ENCODE peak calls at places on chromosomes 6 and 20, in ten cellular contexts. One of them, this sample, is unnamed.

GRCh38 chr6:45576648-45577624 is 199.2 kb upstream of the SUPT3H start:
- DNase-seq in RWPE1: no peak
- DNase-seq in activated naive CD8-positive, alpha-beta T cell treated with anti-CD3 and anti-CD28 coated beads, Interleukin-2, amount 50 U/mL, for 24 hours: no peak
- DNase-seq in non-pigmented ciliary epithelial cell: no peak
- DNase-seq in OCI-LY7: no peak
- DNase-seq in midbrain: peak
- DNase-seq in stimulated activated CD4-positive, alpha-beta T cell treated with anti-CD3 and anti-CD28 coated beads, Interleukin-15, amount 100 ng/mL, for 1 hour: no peak
- DNase-seq in adipocyte: no peak
- DNase-seq in NCI-H345: no peak
- DNase-seq in activated CD4-positive, alpha-beta T cell treated with anti-CD3 and anti-CD28 coated beads, Interleukin-2, amount 50 U/mL, for 24 hours: no peak
- DNase-seq in this sample: no peak

GRCh38 chr20:47126709-47127108 is 229.8 kb downstream of the ZMYND8 start:
- DNase-seq in OCI-LY7: no peak
- DNase-seq in activated CD4-positive, alpha-beta T cell treated with anti-CD3 and anti-CD28 coated beads, Interleukin-2, amount 50 U/mL, for 24 hours: no peak
- DNase-seq in adipocyte: peak
- DNase-seq in midbrain: no peak
- DNase-seq in NCI-H345: no peak
- DNase-seq in RWPE1: no peak
- DNase-seq in stimulated activated CD4-positive, alpha-beta T cell treated with anti-CD3 and anti-CD28 coated beads, Interleukin-15, amount 100 ng/mL, for 1 hour: no peak
- DNase-seq in activated naive CD8-positive, alpha-beta T cell treated with anti-CD3 and anti-CD28 coated beads, Interleukin-2, amount 50 U/mL, for 24 hours: no peak
- DNase-seq in non-pigmented ciliary epithelial cell: no peak
- DNase-seq in this sample: no peak

GRCh38 chr20:19929749-19930148 is 87.4 kb upstream of the NAA20 start:
- DNase-seq in stimulated activated CD4-positive, alpha-beta T cell treated with anti-CD3 and anti-CD28 coated beads, Interleukin-15, amount 100 ng/mL, for 1 hour: no peak
- DNase-seq in OCI-LY7: no peak
- DNase-seq in activated naive CD8-positive, alpha-beta T cell treated with anti-CD3 and anti-CD28 coated beads, Interleukin-2, amount 50 U/mL, for 24 hours: no peak
- DNase-seq in midbrain: peak
- DNase-seq in non-pigmented ciliary epithelial cell: no peak
- DNase-seq in RWPE1: no peak
- DNase-seq in activated CD4-positive, alpha-beta T cell treated with anti-CD3 and anti-CD28 coated beads, Interleukin-2, amount 50 U/mL, for 24 hours: no peak
- DNase-seq in adipocyte: no peak
- DNase-seq in NCI-H345: no peak
- DNase-seq in this sample: no peak

GRCh38 chr6:8760951-8761350 is 325.6 kb upstream of the SLC35B3 start:
- DNase-seq in NCI-H345: no peak
- DNase-seq in OCI-LY7: no peak
- DNase-seq in activated naive CD8-positive, alpha-beta T cell treated with anti-CD3 and anti-CD28 coated beads, Interleukin-2, amount 50 U/mL, for 24 hours: no peak
- DNase-seq in adipocyte: no peak
- DNase-seq in midbrain: no peak
- DNase-seq in RWPE1: no peak
- DNase-seq in stimulated activated CD4-positive, alpha-beta T cell treated with anti-CD3 and anti-CD28 coated beads, Interleukin-15, amount 100 ng/mL, for 1 hour: no peak
- DNase-seq in non-pigmented ciliary epithelial cell: no peak
- DNase-seq in activated CD4-positive, alpha-beta T cell treated with anti-CD3 and anti-CD28 coated beads, Interleukin-2, amount 50 U/mL, for 24 hours: no peak
- DNase-seq in this sample: no peak

GRCh38 chr6:98203170-98203806 is 631.1 kb upstream of the POU3F2 start:
- DNase-seq in midbrain: no peak
- DNase-seq in activated CD4-positive, alpha-beta T cell treated with anti-CD3 and anti-CD28 coated beads, Interleukin-2, amount 50 U/mL, for 24 hours: no peak
- DNase-seq in stimulated activated CD4-positive, alpha-beta T cell treated with anti-CD3 and anti-CD28 coated beads, Interleukin-15, amount 100 ng/mL, for 1 hour: no peak
- DNase-seq in NCI-H345: no peak
- DNase-seq in non-pigmented ciliary epithelial cell: no peak
- DNase-seq in activated naive CD8-positive, alpha-beta T cell treated with anti-CD3 and anti-CD28 coated beads, Interleukin-2, amount 50 U/mL, for 24 hours: no peak
- DNase-seq in OCI-LY7: no peak
- DNase-seq in RWPE1: no peak
- DNase-seq in adipocyte: peak
- DNase-seq in this sample: no peak

GRCh38 chr6:78302411-78302810 is 564.9 kb upstream of the IRAK1BP1 start:
- DNase-seq in NCI-H345: no peak
- DNase-seq in non-pigmented ciliary epithelial cell: no peak
- DNase-seq in activated CD4-positive, alpha-beta T cell treated with anti-CD3 and anti-CD28 coated beads, Interleukin-2, amount 50 U/mL, for 24 hours: no peak
- DNase-seq in stimulated activated CD4-positive, alpha-beta T cell treated with anti-CD3 and anti-CD28 coated beads, Interleukin-15, amount 100 ng/mL, for 1 hour: no peak
- DNase-seq in OCI-LY7: no peak
- DNase-seq in midbrain: no peak
- DNase-seq in adipocyte: no peak
- DNase-seq in RWPE1: no peak
- DNase-seq in activated naive CD8-positive, alpha-beta T cell treated with anti-CD3 and anti-CD28 coated beads, Interleukin-2, amount 50 U/mL, for 24 hours: no peak
- DNase-seq in this sample: no peak

GRCh38 chr6:82283771-82284420 is 36.4 kb upstream of the IBTK start:
- DNase-seq in NCI-H345: no peak
- DNase-seq in activated naive CD8-positive, alpha-beta T cell treated with anti-CD3 and anti-CD28 coated beads, Interleukin-2, amount 50 U/mL, for 24 hours: no peak
- DNase-seq in adipocyte: no peak
- DNase-seq in stimulated activated CD4-positive, alpha-beta T cell treated with anti-CD3 and anti-CD28 coated beads, Interleukin-15, amount 100 ng/mL, for 1 hour: no peak
- DNase-seq in non-pigmented ciliary epithelial cell: no peak
- DNase-seq in midbrain: no peak
- DNase-seq in RWPE1: no peak
- DNase-seq in OCI-LY7: no peak
- DNase-seq in activated CD4-positive, alpha-beta T cell treated with anti-CD3 and anti-CD28 coated beads, Interleukin-2, amount 50 U/mL, for 24 hours: no peak
- DNase-seq in this sample: no peak

GRCh38 chr6:161088676-161089328 is 97.2 kb downstream of the MAP3K4 start:
- DNase-seq in activated CD4-positive, alpha-beta T cell treated with anti-CD3 and anti-CD28 coated beads, Interleukin-2, amount 50 U/mL, for 24 hours: no peak
- DNase-seq in NCI-H345: no peak
- DNase-seq in stimulated activated CD4-positive, alpha-beta T cell treated with anti-CD3 and anti-CD28 coated beads, Interleukin-15, amount 100 ng/mL, for 1 hour: no peak
- DNase-seq in activated naive CD8-positive, alpha-beta T cell treated with anti-CD3 and anti-CD28 coated beads, Interleukin-2, amount 50 U/mL, for 24 hours: no peak
- DNase-seq in OCI-LY7: no peak
- DNase-seq in non-pigmented ciliary epithelial cell: no peak
- DNase-seq in RWPE1: no peak
- DNase-seq in midbrain: no peak
- DNase-seq in adipocyte: peak
- DNase-seq in this sample: no peak

GRCh38 chr6:150738092-150738625 is 127.3 kb upstream of the MTHFD1L start:
- DNase-seq in RWPE1: no peak
- DNase-seq in non-pigmented ciliary epithelial cell: no peak
- DNase-seq in midbrain: no peak
- DNase-seq in NCI-H345: no peak
- DNase-seq in activated naive CD8-positive, alpha-beta T cell treated with anti-CD3 and anti-CD28 coated beads, Interleukin-2, amount 50 U/mL, for 24 hours: no peak
- DNase-seq in adipocyte: no peak
- DNase-seq in OCI-LY7: no peak
- DNase-seq in stimulated activated CD4-positive, alpha-beta T cell treated with anti-CD3 and anti-CD28 coated beads, Interleukin-15, amount 100 ng/mL, for 1 hour: no peak
- DNase-seq in activated CD4-positive, alpha-beta T cell treated with anti-CD3 and anti-CD28 coated beads, Interleukin-2, amount 50 U/mL, for 24 hours: no peak
- DNase-seq in this sample: no peak

GRCh38 chr6:101083533-101084172 is 202.5 kb upstream of the ASCC3 start:
- DNase-seq in NCI-H345: no peak
- DNase-seq in OCI-LY7: no peak
- DNase-seq in adipocyte: peak
- DNase-seq in non-pigmented ciliary epithelial cell: peak
- DNase-seq in stimulated activated CD4-positive, alpha-beta T cell treated with anti-CD3 and anti-CD28 coated beads, Interleukin-15, amount 100 ng/mL, for 1 hour: no peak
- DNase-seq in midbrain: no peak
- DNase-seq in activated naive CD8-positive, alpha-beta T cell treated with anti-CD3 and anti-CD28 coated beads, Interleukin-2, amount 50 U/mL, for 24 hours: no peak
- DNase-seq in RWPE1: peak
- DNase-seq in activated CD4-positive, alpha-beta T cell treated with anti-CD3 and anti-CD28 coated beads, Interleukin-2, amount 50 U/mL, for 24 hours: no peak
- DNase-seq in this sample: no peak

GRCh38 chr20:3743251-3743650 is 10.8 kb downstream of the HSPA12B start:
- DNase-seq in non-pigmented ciliary epithelial cell: no peak
- DNase-seq in OCI-LY7: no peak
- DNase-seq in stimulated activated CD4-positive, alpha-beta T cell treated with anti-CD3 and anti-CD28 coated beads, Interleukin-15, amount 100 ng/mL, for 1 hour: no peak
- DNase-seq in midbrain: no peak
- DNase-seq in RWPE1: no peak
- DNase-seq in activated CD4-positive, alpha-beta T cell treated with anti-CD3 and anti-CD28 coated beads, Interleukin-2, amount 50 U/mL, for 24 hours: no peak
- DNase-seq in NCI-H345: no peak
- DNase-seq in activated naive CD8-positive, alpha-beta T cell treated with anti-CD3 and anti-CD28 coated beads, Interleukin-2, amount 50 U/mL, for 24 hours: no peak
- DNase-seq in adipocyte: no peak
- DNase-seq in this sample: no peak